ENCODE peak calls at places on chromosomes 12 and 14, in eight cellular contexts. I, O, G, X, M, Z, U and D are unnamed samples.

GRCh38 chr12:123979566-123979965 is 6.6 kb downstream of the ZNF664 start:
- DNase-seq in Z (no peak), G (no peak), O (no peak), M (no peak), I (no peak), U (no peak), X (no peak), D (no peak)

GRCh38 chr12:10717410-10717809 is 5.7 kb downstream of the YBX3 start:
- DNase-seq in I (no peak), U (no peak), G (no peak), M (no peak), X (no peak), O (peak), Z (no peak), D (no peak)

GRCh38 chr14:97369901-97370300 is 572.7 kb downstream of the VRK1 start:
- DNase-seq in O (no peak), I (no peak), Z (no peak), G (no peak), M (no peak), X (no peak), U (no peak), D (no peak)

GRCh38 chr12:91918431-91918830 is 227.2 kb downstream of the BTG1 start:
- DNase-seq in G (no peak), X (no peak), M (no peak), Z (no peak), U (no peak), O (no peak), I (no peak), D (no peak)

GRCh38 chr12:52580496-52580895 is 6.9 kb upstream of the KRT74 start:
- DNase-seq in U (no peak), Z (no peak), M (no peak), G (no peak), O (no peak), X (no peak), I (peak), D (no peak)

GRCh38 chr12:19245126-19245525 is 115.6 kb downstream of the PLEKHA5 start:
- DNase-seq in M (no peak), X (no peak), G (no peak), Z (no peak), I (no peak), O (no peak), U (no peak), D (no peak)

GRCh38 chr12:14693116-14693515 is 3.3 kb downstream of the GUCY2C start:
- DNase-seq in O (no peak), G (no peak), U (no peak), Z (no peak), M (no peak), I (no peak), X (no peak), D (no peak)

GRCh38 chr12:124545508-124546418 is 21.6 kb downstream of the NCOR2 start:
- DNase-seq in I (no peak), X (no peak), Z (peak), O (peak), G (no peak), M (no peak), U (no peak), D (no peak)

GRCh38 chr14:92452471-92452870 is 61.1 kb upstream of the RIN3 start:
- DNase-seq in U (no peak), M (no peak), X (no peak), O (no peak), G (no peak), I (no peak), Z (no peak), D (no peak)

GRCh38 chr14:69475194-69475818 is 9.2 kb upstream of the PLEKHD1 start:
- DNase-seq in U (no peak), M (peak), I (no peak), O (peak), X (no peak), Z (peak), G (no peak), D (no peak)

GRCh38 chr12:75488553-75488952 is 8.0 kb downstream of the GLIPR1 start:
- DNase-seq in O (peak), Z (no peak), X (no peak), G (no peak), U (no peak), I (no peak), M (no peak), D (no peak)

GRCh38 chr12:49161092-49161795 is 27.6 kb downstream of the TUBA1A start:
- DNase-seq in O (no peak), M (no peak), U (no peak), I (no peak), G (no peak), Z (no peak), X (no peak), D (no peak)

GRCh38 chr14:77043177-77043983 is 14.9 kb upstream of the IRF2BPL start:
- DNase-seq in Z (no peak), O (peak), X (no peak), I (peak), G (no peak), U (no peak), M (no peak), D (no peak)

GRCh38 chr14:96217381-96217913 is 12.8 kb downstream of the BDKRB2 start:
- DNase-seq in G (no peak), M (no peak), Z (no peak), I (no peak), X (no peak), O (no peak), U (no peak), D (no peak)

GRCh38 chr14:68247867-68248266 is 428.3 kb downstream of the RAD51B start:
- DNase-seq in Z (no peak), I (peak), U (no peak), G (no peak), M (no peak), X (peak), O (no peak), D (no peak)

GRCh38 chr12:104219361-104219892 is 3.8 kb downstream of the TXNRD1 start:
- DNase-seq in X (peak), G (no peak), M (peak), I (no peak), O (peak), U (no peak), Z (no peak), D (no peak)

GRCh38 chr12:109458771-109459208 is 18.3 kb downstream of the KCTD10 start:
- DNase-seq in I (no peak), O (peak), M (no peak), U (no peak), G (no peak), Z (no peak), X (no peak), D (no peak)

GRCh38 chr12:58140395-58140794 is 199.0 kb downstream of the ATP23 start:
- DNase-seq in U (no peak), X (no peak), G (no peak), I (no peak), Z (no peak), M (no peak), O (no peak), D (no peak)

DNA sequence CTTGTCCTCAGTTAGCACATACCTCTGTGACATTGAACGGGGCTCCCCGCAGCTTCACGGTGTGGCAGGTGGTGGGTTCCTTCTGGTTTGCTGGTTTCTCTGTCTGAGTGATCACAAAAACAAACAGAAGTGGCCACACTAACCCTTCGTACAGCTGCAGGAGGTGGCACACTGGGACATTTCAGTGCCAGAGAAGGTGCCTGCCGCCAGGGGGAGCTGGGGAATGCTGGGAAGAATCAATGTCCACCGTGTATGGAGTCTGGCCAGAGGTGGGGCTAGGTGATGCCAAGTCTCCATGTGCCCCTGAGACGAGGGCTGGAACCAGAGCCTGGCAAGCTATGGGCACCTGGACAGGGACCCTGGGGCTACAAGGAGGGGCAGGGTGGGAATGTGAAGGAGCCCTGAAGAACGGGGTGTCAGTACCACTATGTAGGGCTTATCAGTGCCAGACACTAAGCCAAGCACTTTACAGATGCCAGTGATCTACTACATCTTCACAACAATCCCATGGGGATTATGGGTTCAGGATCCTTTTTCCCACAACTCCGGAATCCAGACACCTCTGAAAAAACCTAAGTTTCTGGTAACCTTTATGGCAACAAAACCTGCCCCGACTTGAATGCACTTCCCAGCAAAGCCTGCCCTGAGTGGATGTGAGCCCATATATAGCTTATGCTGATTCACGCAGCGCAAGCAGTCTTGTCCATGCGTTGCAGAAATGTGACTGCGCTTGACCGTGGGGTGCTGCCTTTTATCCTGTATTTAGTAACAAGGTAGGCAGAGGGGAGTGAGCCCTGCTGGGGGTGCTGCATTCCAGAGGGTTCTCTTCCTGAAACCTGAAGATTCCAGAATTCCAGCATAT is 10.8 kb downstream of the RBM19 start:
- DNase-seq in X (no peak), M (no peak), Z (no peak), G (no peak), U (no peak), O (peak), I (no peak), D (no peak)
- TF ChIP-seq CTCF in X (no peak), M (peak), Z (peak), G (no peak), U (no peak), O (peak), I (no peak), D (peak)

DNA sequence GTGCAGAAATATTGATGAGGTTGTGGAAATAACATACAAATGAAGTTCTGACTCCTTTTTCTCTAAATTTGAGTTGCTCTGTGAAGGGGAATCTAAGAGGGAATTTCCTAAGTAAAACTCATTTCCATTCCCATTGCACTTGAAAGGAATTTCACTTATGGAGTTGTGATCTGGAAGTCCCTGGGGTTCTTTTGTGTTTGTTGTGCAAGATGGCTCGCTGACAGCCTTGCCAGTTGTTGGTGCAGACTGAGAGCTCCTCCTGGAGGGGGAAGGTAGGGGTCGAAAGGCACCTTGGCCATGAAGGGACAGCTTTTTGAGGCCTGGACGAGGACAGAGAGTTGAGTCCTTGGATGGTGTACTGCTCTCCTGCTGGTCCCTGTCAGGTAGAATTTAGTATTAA is 72.0 kb downstream of the C12orf56 start:
- DNase-seq in U (no peak), X (no peak), M (no peak), I (no peak), Z (peak), O (no peak), G (no peak), D (no peak)
- TF ChIP-seq CTCF in U (no peak), X (no peak), M (no peak), I (no peak), Z (no peak), O (no peak), G (no peak), D (no peak)

GRCh38 chr14:52360831-52361230 is 46.7 kb downstream of the PTGER2 start:
- DNase-seq in X (no peak), M (no peak), U (no peak), I (peak), Z (no peak), G (no peak), O (no peak), D (no peak)
- TF ChIP-seq CTCF in X (no peak), M (no peak), U (no peak), I (no peak), Z (no peak), G (no peak), O (no peak), D (no peak)

DNA sequence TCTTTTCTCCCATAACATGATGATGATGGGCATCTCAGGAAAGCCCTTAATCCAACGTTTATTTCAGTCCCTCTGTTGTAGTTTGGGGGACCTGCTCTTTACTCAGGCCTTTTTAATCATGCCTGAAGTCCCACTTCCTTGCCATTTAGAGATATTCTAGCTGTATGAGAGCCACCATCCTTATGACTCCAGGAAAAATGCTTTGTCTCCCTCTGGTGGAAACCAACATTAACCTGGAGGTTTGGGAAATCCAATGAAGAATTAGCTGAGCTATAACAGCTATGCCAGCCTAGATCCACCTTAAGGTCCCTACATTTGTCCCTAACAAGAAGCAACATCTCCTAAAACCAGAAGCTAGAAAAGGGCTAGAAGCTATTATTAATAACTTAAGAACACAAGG is 1399.1 kb downstream of the LRFN5 start:
- DNase-seq in M (no peak), G (no peak), O (no peak), Z (no peak), U (no peak), I (no peak), X (no peak), D (no peak)
- TF ChIP-seq CTCF in M (peak), G (no peak), O (peak), Z (no peak), U (no peak), I (no peak), X (no peak), D (no peak)